ENCODE peak calls at places on chromosomes 1 and 21, in seven cellular contexts. T is spleen, N is AG09319, C is H1, F is AG04450, J is fibroblast of lung, I is left ventricle myocardium inferior. O is an unnamed sample.
A peak's percentile ranks its signal among the peaks of the same experiment; 100 is the strongest.

GRCh38 chr21:35376406-35377135 is 327.5 kb upstream of the RUNX1 start:
- DNase-seq in N (no peak), I (no peak), C (no peak), T (no peak), J (no peak), F (no peak), O (no peak)

GRCh38 chr1:7680791-7681165 is 90.3 kb upstream of the VAMP3 start:
- DNase-seq in J (no peak), T (no peak), N (no peak), I (no peak), F (no peak), C (no peak), O (no peak)

GRCh38 chr1:9873385-9873784 is 36.7 kb downstream of the CTNNBIP1 start:
- DNase-seq in N (no peak), C (no peak), I (no peak), F (no peak), J (no peak), T (no peak), O (no peak)

GRCh38 chr1:53734650-53735211 is 4.2 kb downstream of the GLIS1 start:
- DNase-seq in J (peak; percentile 96), C (no peak), F (peak; percentile 86), I (no peak), T (no peak), N (no peak), O (no peak)

GRCh38 chr1:65084068-65084467 is 63.9 kb upstream of the AK4 start:
- DNase-seq in C (no peak), I (no peak), N (no peak), F (no peak), J (no peak), T (no peak), O (no peak)

GRCh38 chr21:37670883-37671282 is 245.4 kb downstream of the KCNJ6 start:
- DNase-seq in N (no peak), C (no peak), J (peak; percentile 39), I (no peak), F (no peak), T (no peak), O (no peak)

GRCh38 chr21:19109694-19110093 is 706.1 kb upstream of the TMPRSS15 start:
- DNase-seq in F (no peak), J (no peak), I (no peak), C (no peak), N (no peak), T (no peak), O (no peak)

GRCh38 chr1:93652335-93652949 is 29.2 kb downstream of the BCAR3 start:
- DNase-seq in T (no peak), C (no peak), J (no peak), F (no peak), I (no peak), N (no peak), O (no peak)

GRCh38 chr1:154431586-154432373 is 26.6 kb downstream of the IL6R start:
- DNase-seq in N (peak; percentile 54), C (no peak), J (peak; percentile 95), T (no peak), F (peak; percentile 79), I (no peak), O (no peak)

GRCh38 chr1:11533790-11534787 is 55.1 kb downstream of the DISP3 start:
- DNase-seq in J (no peak), F (no peak), T (peak; percentile 55), N (no peak), C (no peak), I (no peak), O (no peak)
- TF ChIP-seq CTCF in J (no peak), F (no peak), T (no peak), N (no peak), C (no peak), I (no peak), O (no peak)

GRCh38 chr1:156584813-156585212 is 5.3 kb downstream of the TTC24 start:
- DNase-seq in I (no peak), J (no peak), C (no peak), F (no peak), N (no peak), T (no peak), O (no peak)
- TF ChIP-seq CTCF in I (no peak), J (no peak), C (peak; percentile 62), F (peak; percentile 27), N (no peak), T (no peak), O (peak; percentile 60)

GRCh38 chr1:35559317-35559944 is 1.8 kb downstream of the NCDN start:
- DNase-seq in N (no peak), J (no peak), C (no peak), I (no peak), T (no peak), F (no peak), O (no peak)

GRCh38 chr1:35557118-35557610 is at the start of gene KIAA0319L:
- DNase-seq in C (no peak), T (peak; percentile 97), F (no peak), J (no peak), I (peak; percentile 90), N (no peak), O (peak; percentile 76)

GRCh38 chr1:35558374-35559316 is 1.0 kb downstream of the NCDN start:
- DNase-seq in N (no peak), J (no peak), F (no peak), C (no peak), I (no peak), T (peak; percentile 84), O (no peak)

GRCh38 chr1:35556494-35557117 is 597 bp downstream of the KIAA0319L start:
- DNase-seq in T (no peak), F (no peak), N (no peak), I (no peak), J (no peak), C (no peak), O (no peak)

DNA sequence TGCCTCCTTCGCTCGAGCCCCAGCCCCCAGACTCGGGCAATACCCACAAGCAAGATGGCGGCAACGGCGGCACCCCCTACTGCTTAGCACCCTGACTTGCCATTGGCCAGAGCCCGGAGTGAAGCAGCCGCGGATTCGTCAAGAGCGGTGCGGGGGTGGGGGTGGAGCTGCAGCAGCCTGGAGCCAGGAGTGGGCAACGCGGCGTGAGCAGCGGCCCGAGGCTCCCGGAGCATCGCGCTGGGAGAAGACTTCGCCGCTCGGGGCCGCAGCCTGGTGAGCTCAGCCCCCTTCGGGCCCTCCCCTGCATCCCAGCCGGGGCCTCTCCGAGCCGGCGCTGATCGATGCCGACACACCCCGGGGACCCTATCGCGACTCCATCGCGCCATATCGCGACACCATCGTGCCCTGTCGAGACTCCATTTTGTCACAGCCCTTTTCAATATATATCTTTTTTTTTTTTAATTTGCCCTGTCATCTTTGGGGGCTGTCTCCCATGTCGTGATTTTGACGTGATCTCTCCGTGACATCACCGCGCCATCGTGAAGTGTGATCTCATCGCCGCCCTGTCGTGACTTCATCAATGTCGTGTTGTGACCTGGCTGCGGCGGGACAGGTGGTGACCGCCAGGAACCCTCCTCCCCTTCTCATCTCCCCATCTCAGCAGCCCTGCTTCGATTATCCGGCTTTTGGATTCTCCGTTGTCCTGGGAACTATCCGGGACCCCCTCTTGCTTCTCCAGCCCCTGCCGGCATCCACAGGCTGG is at the start of gene NCDN:
- DNase-seq in N (peak; percentile 91), F (peak; percentile 95), C (peak; percentile 95), J (peak; percentile 97), T (peak; percentile 98), I (peak; percentile 98), O (peak; percentile 79)
- TF ChIP-seq CTCF in N (no peak), F (no peak), C (no peak), J (no peak), T (no peak), I (no peak), O (no peak)

GRCh38 chr1:220732621-220733020 is 15.5 kb upstream of the MTARC2 start:
- DNase-seq in I (no peak), F (no peak), T (no peak), N (no peak), C (no peak), J (no peak), O (no peak)

GRCh38 chr1:220727523-220727922 is 20.6 kb upstream of the MTARC2 start:
- DNase-seq in T (no peak), F (no peak), I (no peak), C (no peak), N (no peak), J (no peak), O (no peak)

GRCh38 chr1:220732137-220732536 is 16.0 kb upstream of the MTARC2 start:
- DNase-seq in C (no peak), T (no peak), F (no peak), I (no peak), J (peak; percentile 36), N (no peak), O (no peak)

GRCh38 chr1:220726634-220727033 is 21.5 kb upstream of the MTARC2 start:
- DNase-seq in T (no peak), C (no peak), N (no peak), I (no peak), F (no peak), J (no peak), O (no peak)
- TF ChIP-seq CTCF in T (peak; percentile 30), C (peak; percentile 31), N (peak; percentile 4), I (peak; percentile 24), F (peak; percentile 22), J (peak; percentile 10), O (no peak)

GRCh38 chr1:8825985-8826481 is 8.6 kb upstream of the RERE start:
- DNase-seq in F (no peak), I (peak; percentile 25), T (no peak), C (no peak), J (peak; percentile 39), N (no peak), O (no peak)

GRCh38 chr1:8836228-8836627 is 18.8 kb upstream of the RERE start:
- DNase-seq in T (no peak), N (no peak), I (no peak), F (no peak), C (no peak), J (peak; percentile 27), O (no peak)

GRCh38 chr1:8831329-8831728 is 13.9 kb upstream of the RERE start:
- DNase-seq in N (no peak), C (no peak), I (no peak), F (no peak), J (peak; percentile 30), T (no peak), O (no peak)
- TF ChIP-seq CTCF in N (peak; percentile 26), C (peak; percentile 47), I (peak; percentile 26), F (peak; percentile 64), J (peak; percentile 48), T (no peak), O (no peak)